ENCODE peak calls at places on chromosomes 4 and X, in six cellular contexts. D is CD8-positive, alpha-beta T cell; U is right atrium auricular region; Z is foreskin fibroblast; A is fibroblast of lung; S is mammary epithelial cell. W is an unnamed sample.

GRCh38 chr4:65482410-65482809 is 187.9 kb downstream of the EPHA5 start:
- DNase-seq in D (no peak), U (no peak), Z (no peak), A (peak), S (peak), W (no peak)

GRCh38 chr4:75498041-75498440 is 16.2 kb downstream of the RCHY1 start:
- DNase-seq in D (no peak), U (no peak), Z (no peak), A (peak), S (no peak), W (no peak)

GRCh38 chr4:176001171-176002006 is 64.3 kb upstream of the WDR17 start:
- DNase-seq in D (no peak), U (no peak), Z (peak), A (peak), S (no peak), W (no peak)

GRCh38 chr4:186029731-186030421 is 39.1 kb upstream of the TLR3 start:
- DNase-seq in D (no peak), U (peak), Z (no peak), A (peak), S (no peak), W (no peak)

GRCh38 chr4:140078366-140078765 is 75.6 kb downstream of the MAML3 start:
- DNase-seq in D (no peak), U (no peak), Z (peak), A (peak), S (no peak), W (no peak)

GRCh38 chr4:42445038-42445437 is 47.8 kb downstream of the SHISA3 start:
- DNase-seq in D (no peak), U (no peak), Z (no peak), A (no peak), S (no peak), W (no peak)

GRCh38 chr4:153426207-153426886 is 39.8 kb upstream of the TMEM131L start:
- DNase-seq in D (peak), U (no peak), Z (no peak), A (no peak), S (peak), W (no peak)

GRCh38 chr4:37988670-37989069 is 28.5 kb downstream of the PTTG2 start:
- DNase-seq in D (no peak), U (no peak), Z (no peak), A (peak), S (no peak), W (no peak)

GRCh38 chr4:69995526-69996016 is at the start of gene STATH:
- DNase-seq in D (no peak), U (no peak), Z (no peak), A (peak), S (no peak), W (no peak)

GRCh38 chr4:16329132-16329796 is 103.0 kb upstream of the TAPT1 start:
- DNase-seq in D (no peak), U (no peak), Z (no peak), A (peak), S (no peak), W (no peak)

GRCh38 chrX:132119821-132120220 is 8.0 kb downstream of the FRMD7 start:
- DNase-seq in D (no peak), U (no peak), Z (peak), A (no peak), S (peak), W (no peak)

GRCh38 chr4:64068096-64068495 is 341.2 kb downstream of the TECRL start:
- DNase-seq in D (no peak), U (no peak), Z (no peak), A (peak), S (no peak), W (no peak)

GRCh38 chr4:183444953-183445543 is 612 bp downstream of the CDKN2AIP start:
- DNase-seq in D (no peak), U (peak), Z (peak), A (peak), S (no peak), W (no peak)

GRCh38 chr4:168877779-168878491 is 132.1 kb downstream of the CBR4 start:
- DNase-seq in D (no peak), U (no peak), Z (peak), A (no peak), S (peak), W (no peak)

GRCh38 chr4:16692493-16692892 is 206.0 kb downstream of the LDB2 start:
- DNase-seq in D (no peak), U (no peak), Z (no peak), A (peak), S (no peak), W (no peak)

GRCh38 chr4:116055857-116056827 is 942.7 kb upstream of the NDST4 start:
- DNase-seq in D (no peak), U (no peak), Z (peak), A (peak), S (peak), W (no peak)

GRCh38 chrX:21993265-21993664 is 38.9 kb upstream of the PHEX start:
- DNase-seq in D (no peak), U (no peak), Z (no peak), A (no peak), S (no peak), W (peak)

GRCh38 chrX:74529311-74529710 is 85.1 kb downstream of the RLIM start:
- DNase-seq in D (no peak), U (no peak), Z (no peak), A (no peak), S (no peak), W (no peak)

GRCh38 chrX:49910344-49910743 is 12.1 kb upstream of the CLCN5 start:
- DNase-seq in D (no peak), U (no peak), Z (no peak), A (no peak), S (no peak), W (no peak)

GRCh38 chrX:50747471-50747900 is 66.5 kb downstream of the SHROOM4 start:
- DNase-seq in D (no peak), U (no peak), Z (peak), A (peak), S (peak), W (no peak)

GRCh38 chrX:40041915-40042314 is 55.8 kb downstream of the BCOR start:
- DNase-seq in D (no peak), U (no peak), Z (no peak), A (no peak), S (no peak), W (no peak)

GRCh38 chr4:27836505-27836904 is 975.9 kb downstream of the STIM2 start:
- DNase-seq in D (no peak), U (no peak), Z (peak), A (peak), S (no peak), W (no peak)

GRCh38 chr4:101349346-101350064 is 2.2 kb upstream of the PPP3CA start:
- DNase-seq in D (no peak), U (no peak), Z (peak), A (peak), S (peak), W (no peak)

GRCh38 chr4:10058371-10058770 is 37.1 kb upstream of the SLC2A9 start:
- DNase-seq in D (no peak), U (no peak), Z (no peak), A (no peak), S (no peak), W (no peak)

GRCh38 chr4:21512351-21512750 is 436.2 kb downstream of the KCNIP4 start:
- DNase-seq in D (no peak), U (no peak), Z (peak), A (peak), S (peak), W (no peak)

GRCh38 chrX:149540621-149541520 is at the start of gene EOLA1:
- DNase-seq in D (peak), U (peak), Z (peak), A (peak), S (peak), W (peak)

GRCh38 chrX:9955506-9955905 is 11.7 kb upstream of the CLDN34 start:
- DNase-seq in D (no peak), U (no peak), Z (peak), A (peak), S (no peak), W (no peak)

GRCh38 chr4:3267576-3268394 is 18.8 kb downstream of the MSANTD1 start:
- DNase-seq in D (no peak), U (no peak), Z (no peak), A (no peak), S (no peak), W (no peak)

GRCh38 chr4:53981573-53981972 is 82.8 kb downstream of the CHIC2 start:
- DNase-seq in D (no peak), U (no peak), Z (peak), A (no peak), S (no peak), W (no peak)

GRCh38 chr4:7970031-7970946 is 30.6 kb upstream of the AFAP1 start:
- DNase-seq in D (peak), U (no peak), Z (no peak), A (peak), S (peak), W (peak)
- TF ChIP-seq CTCF in D (no peak), U (no peak), Z (no peak), A (no peak), S (no peak), W (no peak)

DNA sequence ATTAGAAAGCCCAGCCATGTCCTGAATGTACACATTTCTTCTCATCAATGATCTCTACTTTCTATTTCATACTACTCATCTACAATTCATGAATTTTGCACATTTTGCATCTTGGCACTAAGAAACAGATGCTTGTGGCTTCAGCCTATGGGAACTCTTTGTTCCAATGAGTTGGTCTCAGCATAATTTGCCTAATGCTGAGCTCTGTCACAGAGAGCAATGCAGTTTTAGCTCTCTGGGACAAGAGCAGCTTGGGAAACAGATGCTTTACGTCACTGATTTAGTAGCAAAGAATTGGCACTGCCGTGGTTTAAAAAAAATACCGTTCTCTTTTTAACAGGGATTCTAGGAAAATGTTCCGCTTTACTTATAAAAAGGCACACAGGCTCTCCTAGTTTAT is 162.4 kb downstream of the WDFY3 start:
- DNase-seq in D (no peak), U (no peak), Z (peak), A (peak), S (no peak), W (no peak)
- H3K4me3 ChIP-seq in D (no peak), U (no peak), Z (no peak), A (no peak), S (no peak), W (no peak)

DNA sequence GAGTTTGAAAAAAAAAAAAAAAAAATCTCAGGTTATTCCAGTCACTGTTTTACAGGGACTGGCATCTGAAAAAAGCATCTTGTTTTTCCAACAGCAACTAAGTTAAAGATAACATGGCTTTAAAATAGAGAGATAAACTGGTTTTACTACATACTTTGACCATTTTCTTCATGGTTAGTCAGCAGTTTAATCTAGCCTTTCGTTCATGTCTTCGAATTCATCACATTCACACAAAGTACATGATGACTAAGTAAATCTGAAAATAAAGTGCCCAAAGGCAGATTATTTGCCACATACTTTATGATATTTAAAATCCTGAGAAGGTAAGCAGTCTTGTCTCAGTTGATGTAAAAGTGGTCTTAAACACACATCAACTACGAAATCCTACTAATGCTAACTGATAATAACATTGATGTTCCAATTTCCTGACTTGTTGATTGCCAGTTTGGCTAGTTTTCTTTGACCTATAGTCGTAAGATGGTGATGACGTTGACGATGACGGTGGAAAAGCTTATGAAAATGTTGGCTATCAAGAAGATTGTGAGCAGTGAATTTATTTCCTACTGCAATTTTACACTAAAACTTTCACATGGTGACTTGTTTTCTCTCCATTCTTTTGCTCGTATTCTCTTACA is 540.5 kb upstream of the BOD1L1 start:
- DNase-seq in D (no peak), U (no peak), Z (peak), A (peak), S (peak), W (no peak)
- TF ChIP-seq CTCF in D (no peak), U (no peak), Z (no peak), A (no peak), S (no peak), W (no peak)

DNA sequence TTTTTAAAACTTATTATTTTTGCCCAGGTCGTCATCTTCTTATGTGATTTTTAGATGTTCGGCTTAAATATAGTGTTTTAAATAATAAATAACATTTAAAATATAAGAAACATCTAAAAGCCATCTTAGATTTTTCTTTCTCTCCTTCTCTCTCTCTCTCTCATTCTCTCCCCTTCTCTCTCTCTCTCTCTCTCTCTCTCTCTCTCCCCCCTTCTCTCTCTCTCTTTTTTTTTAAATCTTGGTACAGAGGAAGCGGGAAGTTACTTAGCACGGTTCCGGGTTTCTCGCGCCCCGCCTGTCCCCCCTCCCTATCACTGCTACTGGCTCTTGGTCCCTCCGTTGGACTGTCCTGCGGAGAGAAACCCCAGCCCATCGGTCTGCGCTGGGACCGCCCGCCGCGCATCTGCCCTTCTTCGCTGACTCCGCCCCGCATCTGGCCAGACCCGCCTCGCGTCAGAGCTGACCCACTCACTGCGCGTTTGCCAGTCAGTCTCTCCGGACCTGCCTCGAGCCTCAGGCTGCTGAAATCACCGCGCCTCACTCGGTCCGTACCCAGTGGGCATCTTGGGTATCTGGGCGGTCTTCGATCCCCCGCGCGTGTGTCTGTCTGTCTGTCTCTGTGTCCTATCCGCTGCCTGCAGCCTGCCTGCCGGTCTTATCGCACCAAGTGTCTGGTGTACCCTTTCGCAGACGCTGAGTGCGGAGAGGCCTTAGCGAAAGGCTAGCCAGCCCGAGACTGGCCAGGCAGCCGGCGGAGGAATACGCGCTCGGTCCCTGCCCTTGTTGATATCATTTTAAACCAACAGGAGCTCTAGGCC is at the start of gene PABPC5:
- DNase-seq in D (no peak), U (peak), Z (peak), A (peak), S (peak), W (no peak)
- H3K4me3 ChIP-seq in D (no peak), U (peak), Z (peak), A (peak), S (peak), W (no peak)

GRCh38 chrX:3250946-3251345 is 95.5 kb downstream of the MXRA5 start:
- DNase-seq in D (no peak), U (no peak), Z (peak), A (peak), S (no peak), W (no peak)

GRCh38 chrX:3244203-3244743 is 102.2 kb downstream of the MXRA5 start:
- DNase-seq in D (no peak), U (no peak), Z (peak), A (peak), S (peak), W (no peak)

DNA sequence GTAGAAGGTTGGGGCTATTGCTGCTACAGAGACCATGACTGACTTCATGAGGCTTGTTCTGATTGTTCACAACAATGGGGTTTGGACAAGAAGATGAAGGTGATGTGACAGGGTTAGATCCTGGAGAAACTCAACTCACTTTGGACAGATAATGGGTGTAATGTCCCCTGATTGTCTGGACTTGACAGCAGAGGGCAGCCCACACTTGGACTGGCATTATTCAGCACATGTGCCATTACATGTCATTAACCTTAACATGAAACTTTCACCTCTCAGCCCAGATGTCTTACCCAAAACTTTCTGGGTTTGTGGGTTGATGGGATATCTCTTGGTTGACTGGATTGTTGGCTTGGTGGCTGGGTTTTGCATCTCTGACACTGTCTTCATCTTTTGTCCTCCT is 101.5 kb downstream of the MXRA5 start:
- DNase-seq in D (no peak), U (no peak), Z (peak), A (no peak), S (peak), W (no peak)
- TF ChIP-seq CTCF in D (no peak), U (no peak), Z (no peak), A (no peak), S (peak), W (no peak)

DNA sequence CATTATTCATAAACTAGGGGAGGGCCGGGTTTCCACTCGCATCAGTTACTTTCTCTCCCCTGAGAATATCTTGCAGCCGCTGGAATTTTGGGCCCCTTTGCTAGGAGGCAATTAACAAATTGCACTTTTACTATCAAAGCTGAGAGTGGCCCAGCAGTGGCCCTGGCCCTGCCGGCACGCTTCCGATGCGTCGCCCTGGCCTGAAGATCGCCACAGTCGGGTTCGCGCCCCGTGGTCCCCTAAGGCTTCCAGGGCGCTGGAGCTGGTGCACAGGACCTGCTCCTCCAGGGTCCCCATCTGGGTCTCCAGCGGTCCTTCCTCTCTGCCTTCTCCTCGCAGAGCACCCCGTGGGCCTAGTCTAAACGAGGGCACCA is 486 bp upstream of the CWH43 start:
- DNase-seq in D (no peak), U (no peak), Z (no peak), A (no peak), S (no peak), W (no peak)
- H3K4me3 ChIP-seq in D (no peak), U (peak), Z (no peak), A (peak), S (peak), W (no peak)

GRCh38 chrX:107542500-107542899 is 85.8 kb upstream of the PRPS1 start:
- DNase-seq in D (no peak), U (no peak), Z (peak), A (peak), S (peak), W (no peak)
- TF ChIP-seq CTCF in D (no peak), U (no peak), Z (peak), A (peak), S (no peak), W (peak)

DNA sequence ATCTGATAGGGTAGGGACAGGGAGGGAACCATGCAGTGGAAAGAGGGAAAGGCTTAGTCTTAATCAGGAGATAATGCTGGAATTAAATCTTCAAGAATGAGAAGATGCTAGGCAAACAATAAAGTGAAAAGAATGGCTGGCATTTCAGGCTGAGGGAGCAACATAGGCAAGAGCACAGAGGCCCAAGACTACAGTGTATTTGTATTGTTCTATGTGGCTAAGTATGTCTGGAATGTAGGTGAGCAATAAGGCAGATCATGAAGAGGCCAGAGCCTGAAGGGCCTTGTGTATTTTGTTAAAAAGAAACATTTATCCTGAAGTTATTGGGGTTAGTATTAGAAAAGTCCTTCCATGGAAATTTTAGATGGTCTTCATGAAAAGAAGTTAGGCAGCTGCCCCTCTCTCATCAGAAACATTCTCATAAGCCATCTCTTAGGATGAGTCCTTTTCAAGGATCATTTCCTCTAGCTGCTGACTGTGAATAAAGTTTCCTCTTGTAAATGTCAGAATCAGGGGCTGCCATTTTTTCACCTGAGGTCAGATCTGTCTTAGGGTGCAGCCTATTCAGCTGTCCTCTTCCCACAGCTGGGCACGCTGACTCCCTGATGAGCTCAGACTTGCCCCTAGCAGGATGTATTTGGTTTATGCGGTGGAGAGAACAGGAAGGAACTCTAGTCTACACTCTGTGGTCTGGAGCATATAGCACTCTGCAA is 46.3 kb downstream of the ATP10D start:
- DNase-seq in D (peak), U (no peak), Z (peak), A (peak), S (peak), W (peak)
- H3K4me3 ChIP-seq in D (no peak), U (no peak), Z (no peak), A (no peak), S (no peak), W (no peak)

GRCh38 chr4:123661080-123661737 is 264.6 kb downstream of the SPRY1 start:
- DNase-seq in D (no peak), U (no peak), Z (peak), A (peak), S (no peak), W (no peak)
- TF ChIP-seq CTCF in D (peak), U (peak), Z (peak), A (peak), S (peak), W (no peak)

GRCh38 chr4:159174645-159175147 is 71.8 kb downstream of the RAPGEF2 start:
- DNase-seq in D (no peak), U (no peak), Z (peak), A (no peak), S (no peak), W (no peak)

GRCh38 chr4:159178147-159178541 is 75.3 kb downstream of the RAPGEF2 start:
- DNase-seq in D (no peak), U (no peak), Z (peak), A (peak), S (no peak), W (no peak)

GRCh38 chr4:159175165-159175988 is 72.5 kb downstream of the RAPGEF2 start:
- DNase-seq in D (peak), U (peak), Z (peak), A (peak), S (peak), W (peak)

GRCh38 chr4:159177265-159178146 is 74.6 kb downstream of the RAPGEF2 start:
- DNase-seq in D (no peak), U (no peak), Z (no peak), A (no peak), S (no peak), W (no peak)

GRCh38 chr4:159175989-159176375 is 73.1 kb downstream of the RAPGEF2 start:
- DNase-seq in D (no peak), U (no peak), Z (no peak), A (no peak), S (no peak), W (no peak)
- H3K4me3 ChIP-seq in D (no peak), U (no peak), Z (peak), A (peak), S (peak), W (no peak)

W was measured in GM12864.